ENCODE peak calls at places on chromosomes 5 and 9, in six cellular contexts. K is activated naive CD4-positive, alpha-beta T cell treated with anti-CD3 and anti-CD28 coated beads, Interleukin-2, amount 50 U/mL, for 72 hours; A is T-helper 17 cell; C is heart right ventricle; S is frontal cortex; U is NCI-H2029 treated with DMSO at 0.1 percent for 48 hours. Q is an unnamed sample.

GRCh38 chr5:127844631-127845030 is 141.4 kb downstream of the CCDC192 start:
- DNase-seq in K (no peak), A (no peak), C (peak), S (no peak), U (no peak), Q (no peak)

GRCh38 chr5:60668715-60669304 is 31.2 kb downstream of the DEPDC1B start:
- DNase-seq in K (no peak), A (no peak), C (no peak), S (no peak), U (no peak), Q (no peak)

GRCh38 chr9:76365028-76365427 is 29.2 kb downstream of the RFK start:
- DNase-seq in K (no peak), A (no peak), C (no peak), S (no peak), U (no peak), Q (peak)

GRCh38 chr5:134524219-134524825 is 1.1 kb upstream of the JADE2 start:
- DNase-seq in K (peak), A (peak), C (peak), S (peak), U (peak), Q (peak)

GRCh38 chr5:112388739-112389138 is 30.3 kb downstream of the EPB41L4A start:
- DNase-seq in K (no peak), A (no peak), C (no peak), S (no peak), U (no peak), Q (no peak)

GRCh38 chr5:141786700-141787099 is 91.5 kb downstream of the PCDH1 start:
- DNase-seq in K (no peak), A (no peak), C (no peak), S (no peak), U (no peak), Q (no peak)

GRCh38 chr5:76583163-76584047 is 39.8 kb downstream of the F2RL2 start:
- DNase-seq in K (no peak), A (no peak), C (no peak), S (no peak), U (no peak), Q (no peak)

GRCh38 chr9:77488439-77489126 is 159.5 kb downstream of the GNA14 start:
- DNase-seq in K (no peak), A (no peak), C (no peak), S (no peak), U (no peak), Q (no peak)

GRCh38 chr9:122904466-122904822 is 715 bp downstream of the RC3H2 start:
- DNase-seq in K (no peak), A (no peak), C (no peak), S (peak), U (no peak), Q (peak)

GRCh38 chr9:36632892-36633291 is 60.2 kb downstream of the MELK start:
- DNase-seq in K (no peak), A (no peak), C (no peak), S (no peak), U (peak), Q (no peak)

GRCh38 chr9:133375116-133375723 is 640 bp downstream of the SURF4 start:
- DNase-seq in K (no peak), A (no peak), C (no peak), S (no peak), U (no peak), Q (no peak)

GRCh38 chr5:150540615-150541396 is 32.9 kb downstream of the NDST1 start:
- DNase-seq in K (no peak), A (no peak), C (peak), S (no peak), U (no peak), Q (peak)

GRCh38 chr9:76114144-76114543 is 223.7 kb downstream of the PCSK5 start:
- DNase-seq in K (no peak), A (no peak), C (no peak), S (no peak), U (no peak), Q (no peak)

GRCh38 chr5:14467886-14468285 is 113.7 kb upstream of the OTULINL start:
- DNase-seq in K (no peak), A (no peak), C (no peak), S (no peak), U (no peak), Q (no peak)

GRCh38 chr5:103918668-103919367 is 356.2 kb upstream of the NUDT12 start:
- DNase-seq in K (no peak), A (no peak), C (no peak), S (no peak), U (no peak), Q (no peak)

GRCh38 chr5:174818430-174818829 is 94.0 kb downstream of the MSX2 start:
- DNase-seq in K (no peak), A (no peak), C (no peak), S (no peak), U (no peak), Q (no peak)

GRCh38 chr9:7570107-7570720 is 229.4 kb downstream of the DMAC1 start:
- DNase-seq in K (no peak), A (peak), C (peak), S (no peak), U (no peak), Q (peak)

GRCh38 chr5:81006955-81007636 is 46.9 kb downstream of the RASGRF2 start:
- DNase-seq in K (no peak), A (peak), C (no peak), S (no peak), U (no peak), Q (no peak)

GRCh38 chr9:10050016-10050415 is 562.8 kb downstream of the PTPRD start:
- DNase-seq in K (no peak), A (no peak), C (no peak), S (no peak), U (no peak), Q (no peak)

GRCh38 chr9:6106576-6107339 is 91.3 kb upstream of the RANBP6 start:
- DNase-seq in K (no peak), A (no peak), C (peak), S (peak), U (no peak), Q (no peak)

GRCh38 chr9:100277166-100277979 is 75.4 kb downstream of the TEX10 start:
- DNase-seq in K (no peak), A (no peak), C (no peak), S (no peak), U (no peak), Q (no peak)

Q was measured in SJSA1.